ENCODE peak calls at places on chromosomes 4 and X, in four cellular contexts. L, T, V and F are unnamed samples.

GRCh38 chr4:143185253-143186107 is 763 bp downstream of the USP38 start:
- DNase-seq in L (peak; percentile 6), T (peak; percentile 31), V (peak; percentile 23), F (peak; percentile 5)

GRCh38 chr4:166846939-166847338 is 387.4 kb downstream of the SPOCK3 start:
- DNase-seq in L (no peak), T (no peak), V (no peak), F (no peak)

GRCh38 chrX:15926622-15927021 is 72.0 kb upstream of the AP1S2 start:
- DNase-seq in L (no peak), T (no peak), V (no peak), F (no peak)

GRCh38 chr4:112111306-112111705 is 33.9 kb upstream of the FAM241A start:
- DNase-seq in L (no peak), T (no peak), V (no peak), F (no peak)

GRCh38 chrX:23784487-23785301 is 1.7 kb downstream of the SAT1 start:
- DNase-seq in L (no peak), T (no peak), V (peak; percentile 64), F (no peak)

GRCh38 chr4:6258741-6259140 is 10.9 kb upstream of the WFS1 start:
- DNase-seq in L (no peak), T (no peak), V (no peak), F (no peak)

GRCh38 chr4:164304861-164305260 is 449.1 kb upstream of the SMIM31 start:
- DNase-seq in L (no peak), T (no peak), V (peak; percentile 1), F (no peak)

GRCh38 chr4:8192748-8193738 is 6.0 kb upstream of the SH3TC1 start:
- DNase-seq in L (peak; percentile 78), T (peak; percentile 77), V (peak; percentile 76), F (peak; percentile 83)

GRCh38 chrX:46979340-46979739 is 67.1 kb downstream of the JADE3 start:
- DNase-seq in L (no peak), T (no peak), V (peak; percentile 20), F (no peak)

GRCh38 chrX:128518508-128518907 is 466.3 kb upstream of the ACTRT1 start:
- DNase-seq in L (peak; percentile 4), T (no peak), V (peak; percentile 15), F (no peak)

GRCh38 chr4:133624744-133625143 is 475.6 kb downstream of the PCDH10 start:
- DNase-seq in L (no peak), T (no peak), V (peak; percentile 16), F (peak; percentile 30)

GRCh38 chrX:37685452-37686347 is at the start of gene XK:
- DNase-seq in L (peak; percentile 57), T (peak; percentile 62), V (peak; percentile 76), F (peak; percentile 54)

GRCh38 chr4:1238676-1239000 is 10.3 kb downstream of the CTBP1 start:
- DNase-seq in L (peak; percentile 24), T (no peak), V (no peak), F (peak; percentile 1)

GRCh38 chr4:36394352-36394903 is 113.0 kb downstream of the DTHD1 start:
- DNase-seq in L (no peak), T (no peak), V (peak; percentile 10), F (no peak)

GRCh38 chr4:128980816-128981326 is 112.5 kb downstream of the SCLT1 start:
- DNase-seq in L (no peak), T (no peak), V (no peak), F (no peak)

DNA sequence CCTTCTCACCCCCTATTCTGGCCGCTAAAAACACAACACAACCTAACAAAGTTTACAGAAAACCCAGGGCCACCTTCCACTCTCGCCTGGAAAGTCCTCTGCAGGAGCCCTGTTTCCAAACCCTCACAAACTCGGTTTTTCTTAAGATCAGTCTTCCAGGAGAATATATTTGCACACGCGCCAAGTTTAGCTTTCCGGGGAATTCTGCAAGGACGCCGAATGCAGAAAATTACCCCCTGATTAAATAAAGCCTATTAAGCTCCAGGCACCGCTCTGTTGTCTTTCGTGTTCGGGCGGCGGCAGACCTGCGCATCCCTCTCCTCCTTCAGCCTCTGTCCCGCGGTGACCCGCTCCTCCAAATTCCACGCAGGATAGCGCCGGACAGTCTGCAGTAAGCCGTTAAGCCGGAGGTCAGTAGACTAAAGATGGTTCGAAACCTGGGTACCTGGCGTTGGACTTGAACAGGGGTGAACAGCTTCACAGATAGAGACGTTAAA is 5.0 kb downstream of the MSX1 start:
- DNase-seq in L (no peak), T (no peak), V (no peak), F (no peak)
- H3K4me1 ChIP-seq in L (peaks cover 11% of the 10 kb centered on the region), T (peaks cover 52% of the 10 kb centered on the region), V (no peaks in the 10 kb centered on the region), F (no peaks in the 10 kb centered on the region)

GRCh38 chrX:12985336-12985735 is 10.4 kb downstream of the TMSB4X start:
- DNase-seq in L (no peak), T (no peak), V (no peak), F (no peak)
- H3K4me1 ChIP-seq in L (no peaks in the 10 kb centered on the region), T (peaks cover 41% of the 10 kb centered on the region), V (peaks cover 48% of the 10 kb centered on the region), F (no peaks in the 10 kb centered on the region)

DNA sequence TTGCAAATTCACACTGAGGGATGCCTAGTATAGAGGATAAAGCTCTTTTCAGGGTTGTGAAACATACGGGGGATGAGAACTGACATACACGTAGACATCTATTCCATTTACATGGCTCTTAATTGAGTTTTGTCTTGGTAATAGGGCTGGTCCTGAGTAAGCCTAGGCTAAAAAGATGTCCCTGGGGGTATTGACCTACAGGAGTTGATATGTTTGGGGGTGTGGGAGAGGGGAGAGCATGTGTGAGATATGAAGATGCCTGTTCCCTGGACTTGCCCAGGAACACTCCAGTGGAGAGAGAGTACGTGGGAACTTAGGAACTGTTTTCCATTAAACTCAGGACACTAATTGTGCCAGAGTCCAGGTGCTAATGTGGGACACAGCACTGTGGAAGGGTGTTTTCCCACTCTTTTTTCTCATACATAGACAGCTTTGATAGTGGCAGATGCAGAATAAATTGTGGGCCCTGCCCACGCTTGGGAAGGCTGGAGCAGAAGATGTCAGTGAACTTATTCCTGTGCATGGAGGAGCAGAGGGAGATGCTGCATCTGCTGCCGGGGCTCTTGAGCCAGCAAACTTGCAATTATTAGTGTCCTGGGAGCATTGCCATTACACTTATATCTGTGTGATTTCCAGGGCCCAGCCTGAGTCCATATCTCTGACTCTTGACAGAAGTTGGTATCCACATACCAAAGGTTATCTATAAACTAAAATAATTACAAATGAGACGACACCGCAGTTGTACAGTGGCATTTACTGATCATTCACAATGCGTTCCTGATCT is 20.7 kb downstream of the SYNPO2 start:
- DNase-seq in L (no peak), T (no peak), V (no peak), F (peak; percentile 71)
- H3K4me1 ChIP-seq in L (peaks cover 62% of the 10 kb centered on the region), T (no peaks in the 10 kb centered on the region), V (no peaks in the 10 kb centered on the region), F (peaks cover 42% of the 10 kb centered on the region)

DNA sequence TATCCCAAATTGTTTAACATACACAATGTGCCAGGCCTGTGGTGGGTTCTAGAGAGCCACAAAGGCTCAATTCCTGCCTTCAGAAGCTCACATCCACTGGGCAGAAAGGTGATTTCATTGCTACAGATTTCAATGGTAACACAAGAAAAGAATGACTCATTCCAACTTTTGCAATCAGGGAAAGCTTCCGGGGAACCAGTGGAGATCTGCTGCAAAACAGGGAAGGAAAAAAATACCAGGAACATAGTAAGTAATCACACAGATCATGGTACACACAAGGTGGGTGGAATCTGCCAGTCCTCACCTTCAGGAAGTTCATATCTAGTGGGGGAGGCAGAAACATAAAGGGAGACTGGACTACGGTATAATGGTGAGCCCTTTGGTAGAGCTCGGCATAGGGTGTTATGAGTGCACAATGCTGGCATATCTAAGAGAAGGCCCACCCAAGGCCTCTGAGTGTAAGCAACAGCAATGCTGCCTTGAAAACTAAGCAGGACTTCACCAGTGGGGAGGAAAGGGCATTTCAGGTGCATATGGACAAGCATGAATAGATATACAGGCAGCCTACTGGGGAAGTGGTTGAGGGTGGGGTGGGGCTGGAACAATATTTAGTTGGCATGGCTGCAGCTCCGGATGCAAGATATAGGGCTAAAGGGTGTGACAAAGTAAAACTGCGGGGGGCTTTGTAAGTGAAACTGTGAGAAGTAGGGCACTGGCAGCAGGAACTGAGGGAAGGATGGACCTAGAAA is 24.2 kb downstream of the GPRIN3 start:
- DNase-seq in L (no peak), T (no peak), V (peak; percentile 74), F (no peak)
- H3K4me1 ChIP-seq in L (no peaks in the 10 kb centered on the region), T (peaks cover 27% of the 10 kb centered on the region), V (peaks cover 68% of the 10 kb centered on the region), F (no peaks in the 10 kb centered on the region)

GRCh38 chr4:16896871-16897270 is 1.6 kb downstream of the LDB2 start:
- DNase-seq in L (no peak), T (no peak), V (no peak), F (no peak)
- H3K4me1 ChIP-seq in L (peaks cover 5% of the 10 kb centered on the region), T (no peaks in the 10 kb centered on the region), V (no peaks in the 10 kb centered on the region), F (peaks cover 2% of the 10 kb centered on the region)

GRCh38 chr4:88014506-88014905 is 7.1 kb downstream of the PKD2 start:
- DNase-seq in L (no peak), T (no peak), V (no peak), F (no peak)
- H3K4me1 ChIP-seq in L (peaks cover 11% of the 10 kb centered on the region), T (peaks cover 34% of the 10 kb centered on the region), V (peaks cover 78% of the 10 kb centered on the region), F (no peaks in the 10 kb centered on the region)